ENCODE peak calls at places on chromosomes 7 and 10, in ten cellular contexts. H is nucleus accumbens; S is mesothelial cell of epicardium; V is IMR-90; E is cardiac muscle cell; U is NCI-H1092 treated with DMSO at 0.1 percent for 48 hours; R is naive thymus-derived CD8-positive, alpha-beta T cell; G is iPS-NIHi11; D is neural progenitor cell; Z is B cell. K is an unnamed sample.

GRCh38 chr10:31770307-31770902 is 158.2 kb downstream of the ARHGAP12 start:
- DNase-seq in H (no peak), S (no peak), V (no peak), E (peak), U (peak), R (peak), G (peak), D (peak), Z (peak), K (no peak)

GRCh38 chr10:71075759-71076472 is 136.5 kb upstream of the UNC5B start:
- DNase-seq in H (no peak), S (no peak), V (no peak), E (no peak), U (no peak), R (peak), G (no peak), D (no peak), Z (no peak), K (no peak)

GRCh38 chr10:3635697-3636096 is 149.3 kb downstream of the KLF6 start:
- DNase-seq in H (no peak), S (no peak), V (no peak), E (no peak), U (no peak), R (no peak), G (no peak), D (no peak), Z (no peak), K (no peak)

GRCh38 chr10:128875030-128875744 is 591.9 kb upstream of the MGMT start:
- DNase-seq in H (no peak), S (no peak), V (no peak), E (no peak), U (no peak), R (no peak), G (no peak), D (no peak), Z (no peak), K (no peak)

GRCh38 chr10:49066944-49067730 is 48.2 kb downstream of the VSTM4 start:
- DNase-seq in H (no peak), S (no peak), V (no peak), E (no peak), U (no peak), R (no peak), G (no peak), D (no peak), Z (no peak), K (no peak)

GRCh38 chr7:115658223-115658622 is 372.3 kb downstream of the TFEC start:
- DNase-seq in H (no peak), S (no peak), V (no peak), E (no peak), U (no peak), R (no peak), G (no peak), D (no peak), Z (no peak), K (no peak)

GRCh38 chr7:43076189-43076605 is 36.2 kb upstream of the HECW1 start:
- DNase-seq in H (no peak), S (no peak), V (peak), E (no peak), U (no peak), R (no peak), G (no peak), D (no peak), Z (peak), K (peak)

GRCh38 chr7:137109966-137110930 is 233.3 kb downstream of the PTN start:
- DNase-seq in H (no peak), S (no peak), V (peak), E (no peak), U (no peak), R (no peak), G (no peak), D (no peak), Z (no peak), K (no peak)

GRCh38 chr10:133613699-133614098 is 12.9 kb downstream of the FRG2B start:
- DNase-seq in H (no peak), S (no peak), V (no peak), E (no peak), U (no peak), R (no peak), G (no peak), D (no peak), Z (no peak), K (no peak)